ENCODE peak calls at places on chromosome 19, in six cellular contexts. C is Calu3, U is M059J, F is D721Med, R is psoas muscle, D is dorsolateral prefrontal cortex. N is an unnamed sample.

GRCh38 chr19:15948223-15949058 is at the start of gene OR10H4:
- DNase-seq in C (no peak), U (no peak), F (no peak), R (no peak), D (no peak), N (no peak)

GRCh38 chr19:31616031-31616430 is 266.8 kb upstream of the TSHZ3 start:
- DNase-seq in C (no peak), U (no peak), F (no peak), R (no peak), D (no peak), N (no peak)

GRCh38 chr19:13089139-13089856 is 13.4 kb downstream of the LYL1 start:
- DNase-seq in C (no peak), U (peak), F (no peak), R (no peak), D (no peak), N (no peak)

GRCh38 chr19:790971-791604 is 6.2 kb upstream of the PTBP1 start:
- DNase-seq in C (no peak), U (no peak), F (no peak), R (no peak), D (no peak), N (no peak)

GRCh38 chr19:33815410-33816340 is 19.0 kb downstream of the KCTD15 start:
- DNase-seq in C (no peak), U (peak), F (no peak), R (no peak), D (peak), N (no peak)

GRCh38 chr19:662207-662961 is 630 bp downstream of the RNF126 start:
- DNase-seq in C (peak), U (peak), F (no peak), R (peak), D (no peak), N (no peak)

GRCh38 chr19:12766051-12766521 is 9.3 kb downstream of the HOOK2 start:
- DNase-seq in C (no peak), U (peak), F (no peak), R (peak), D (peak), N (no peak)

GRCh38 chr19:40689339-40690049 is 957 bp downstream of the NUMBL start:
- DNase-seq in C (no peak), U (peak), F (no peak), R (peak), D (no peak), N (no peak)

GRCh38 chr19:33227242-33227650 is 1.6 kb upstream of the SLC7A10 start:
- DNase-seq in C (no peak), U (peak), F (no peak), R (peak), D (no peak), N (no peak)

GRCh38 chr19:52188822-52189744 is 769 bp upstream of the PPP2R1A start:
- DNase-seq in C (peak), U (no peak), F (peak), R (peak), D (no peak), N (no peak)

GRCh38 chr19:4622695-4623421 is 16.5 kb upstream of the TNFAIP8L1 start:
- DNase-seq in C (no peak), U (no peak), F (no peak), R (no peak), D (no peak), N (no peak)

GRCh38 chr19:19900124-19900523 is 622 bp upstream of the ZNF93 start:
- DNase-seq in C (peak), U (peak), F (no peak), R (no peak), D (no peak), N (no peak)

GRCh38 chr19:16419671-16420394 is 51.9 kb downstream of the EPS15L1 start:
- DNase-seq in C (no peak), U (no peak), F (no peak), R (no peak), D (no peak), N (no peak)

GRCh38 chr19:30153326-30154210 is 211.5 kb downstream of the URI1 start:
- DNase-seq in C (no peak), U (no peak), F (no peak), R (peak), D (no peak), N (no peak)

GRCh38 chr19:19105365-19106060 is 32.8 kb downstream of the TMEM161A start:
- DNase-seq in C (no peak), U (no peak), F (no peak), R (no peak), D (no peak), N (no peak)

GRCh38 chr19:51469162-51469561 is 9.2 kb upstream of the CEACAM18 start:
- DNase-seq in C (no peak), U (no peak), F (no peak), R (no peak), D (no peak), N (no peak)

GRCh38 chr19:40055832-40056504 is at the start of gene ZNF780B:
- DNase-seq in C (peak), U (peak), F (peak), R (peak), D (peak), N (peak)

GRCh38 chr19:16136185-16137067 is 7.1 kb upstream of the HSH2D start:
- DNase-seq in C (no peak), U (no peak), F (no peak), R (no peak), D (no peak), N (no peak)

GRCh38 chr19:47512183-47512947 is 2.5 kb downstream of the NAPA start:
- DNase-seq in C (peak), U (peak), F (no peak), R (peak), D (no peak), N (no peak)

GRCh38 chr19:55882626-55883025 is 46.3 kb downstream of the NLRP4 start:
- DNase-seq in C (no peak), U (no peak), F (no peak), R (no peak), D (no peak), N (no peak)

GRCh38 chr19:13153627-13154240 is 3.5 kb downstream of the IER2 start:
- DNase-seq in C (no peak), U (peak), F (no peak), R (peak), D (no peak), N (peak)

GRCh38 chr19:53903055-53903680 is 5.9 kb upstream of the CACNG7 start:
- DNase-seq in C (peak), U (peak), F (no peak), R (peak), D (no peak), N (no peak)

GRCh38 chr19:44735011-44735410 is 13.5 kb upstream of the BCL3 start:
- DNase-seq in C (peak), U (peak), F (no peak), R (no peak), D (no peak), N (no peak)

GRCh38 chr19:11479470-11480080 is 1.3 kb downstream of the ELAVL3 start:
- DNase-seq in C (no peak), U (no peak), F (peak), R (peak), D (peak), N (peak)

GRCh38 chr19:2325261-2326046 is 2.9 kb downstream of the LSM7 start:
- DNase-seq in C (no peak), U (no peak), F (no peak), R (no peak), D (no peak), N (no peak)

GRCh38 chr19:3785938-3786824 is at the start of gene MATK:
- DNase-seq in C (no peak), U (no peak), F (peak), R (no peak), D (peak), N (no peak)

GRCh38 chr19:49331616-49332055 is 3.6 kb upstream of the CD37 start:
- DNase-seq in C (peak), U (peak), F (no peak), R (no peak), D (peak), N (peak)

GRCh38 chr19:19997656-19998268 is 41.5 kb downstream of the ZNF682 start:
- DNase-seq in C (no peak), U (no peak), F (no peak), R (no peak), D (peak), N (no peak)

GRCh38 chr19:19379527-19379926 is 25.9 kb upstream of the GATAD2A start:
- DNase-seq in C (no peak), U (no peak), F (no peak), R (no peak), D (no peak), N (peak)

GRCh38 chr19:2235026-2235395 is 1.1 kb downstream of the PLEKHJ1 start:
- DNase-seq in C (no peak), U (no peak), F (no peak), R (no peak), D (no peak), N (no peak)

GRCh38 chr19:47157455-47158321 is 27.1 kb downstream of the SAE1 start:
- DNase-seq in C (no peak), U (peak), F (no peak), R (no peak), D (no peak), N (peak)

GRCh38 chr19:15195987-15196682 is 4.7 kb downstream of the NOTCH3 start:
- DNase-seq in C (peak), U (peak), F (no peak), R (no peak), D (no peak), N (no peak)

GRCh38 chr19:18900700-18901502 is 4.9 kb upstream of the CERS1 start:
- DNase-seq in C (no peak), U (peak), F (no peak), R (no peak), D (no peak), N (no peak)

GRCh38 chr19:39413903-39414608 is 1.6 kb downstream of the PLEKHG2 start:
- DNase-seq in C (peak), U (no peak), F (no peak), R (peak), D (no peak), N (no peak)

GRCh38 chr19:18167975-18168645 is 5.5 kb upstream of the IFI30 start:
- DNase-seq in C (peak), U (peak), F (peak), R (peak), D (peak), N (no peak)

GRCh38 chr19:45952691-45953505 is 20.8 kb downstream of the NOVA2 start:
- DNase-seq in C (peak), U (no peak), F (no peak), R (peak), D (no peak), N (no peak)

GRCh38 chr19:49338023-49338677 is 2.9 kb downstream of the CD37 start:
- DNase-seq in C (no peak), U (no peak), F (no peak), R (no peak), D (no peak), N (no peak)

GRCh38 chr19:19006213-19006612 is 27.1 kb downstream of the SUGP2 start:
- DNase-seq in C (no peak), U (peak), F (no peak), R (no peak), D (no peak), N (no peak)

GRCh38 chr19:38856813-38857212 is 7.0 kb upstream of the HNRNPL start:
- DNase-seq in C (no peak), U (no peak), F (no peak), R (no peak), D (no peak), N (no peak)

GRCh38 chr19:15091918-15092753 is 10.1 kb downstream of the OR1I1 start:
- DNase-seq in C (peak), U (peak), F (no peak), R (no peak), D (no peak), N (peak)

N was measured in pons.